ENCODE peak calls at places on chromosome X, in six cellular contexts. H is fibroblast of mammary gland, K is esophagus squamous epithelium, D is BJ, G is choroid plexus epithelial cell, N is cardiac muscle cell. P is an unnamed sample.

GRCh38 chrX:1389993-1390285 is 2.0 kb downstream of the SLC25A6 start:
- DNase-seq in K (no peak), N (no peak), G (no peak), D (no peak), H (no peak), P (no peak)

GRCh38 chrX:55486736-55487135 is 2.9 kb downstream of the USP51 start:
- DNase-seq in N (no peak), K (no peak), H (no peak), G (no peak), D (no peak), P (peak; percentile 52)

GRCh38 chrX:84453351-84454246 is 48.7 kb downstream of the HDX start:
- DNase-seq in K (no peak), D (no peak), G (no peak), N (no peak), H (no peak), P (no peak)

GRCh38 chrX:115234220-115234557 is 293 bp upstream of the LRCH2 start:
- DNase-seq in G (peak; percentile 36), K (no peak), D (no peak), N (no peak), H (no peak), P (no peak)

GRCh38 chrX:105221374-105221773 is 880 bp upstream of the TEX13A start:
- DNase-seq in G (no peak), D (no peak), H (no peak), K (no peak), N (no peak), P (no peak)

GRCh38 chrX:134006484-134007161 is 21.2 kb upstream of the GPC3 start:
- DNase-seq in K (no peak), D (no peak), G (no peak), N (no peak), H (no peak), P (peak; percentile 35)

GRCh38 chrX:71053217-71053621 is 14.9 kb downstream of the SNX12 start:
- DNase-seq in D (no peak), H (no peak), G (peak; percentile 79), K (no peak), N (peak; percentile 75), P (peak; percentile 2)

GRCh38 chrX:154751121-154751668 is 318 bp upstream of the GAB3 start:
- DNase-seq in H (no peak), G (no peak), N (peak; percentile 9), K (no peak), D (no peak), P (no peak)

GRCh38 chrX:1589356-1590130 is 1.9 kb upstream of the AKAP17A start:
- DNase-seq in H (no peak), K (no peak), G (no peak), N (no peak), D (no peak), P (no peak)

GRCh38 chrX:18769812-18770573 is 62.5 kb downstream of the PPEF1 start:
- DNase-seq in H (peak; percentile 16), N (no peak), D (no peak), K (no peak), G (no peak), P (no peak)

GRCh38 chrX:76517544-76517943 is 90.0 kb downstream of the MAGEE1 start:
- DNase-seq in N (no peak), H (no peak), G (no peak), K (no peak), D (no peak), P (no peak)

GRCh38 chrX:83160096-83160495 is 348.0 kb upstream of the POU3F4 start:
- DNase-seq in N (peak; percentile 0), K (no peak), D (no peak), H (no peak), G (no peak), P (no peak)
- TF ChIP-seq CTCF in N (no peak), K (no peak), D (no peak), H (no peak), G (no peak), P (no peak)

GRCh38 chrX:46577116-46578005 is 3.8 kb downstream of the CHST7 start:
- DNase-seq in H (peak; percentile 50), G (no peak), D (no peak), N (no peak), K (no peak), P (peak; percentile 35)

GRCh38 chrX:46574941-46575381 is 1.4 kb downstream of the CHST7 start:
- DNase-seq in H (no peak), N (peak; percentile 50), G (peak; percentile 27), K (no peak), D (no peak), P (peak; percentile 49)

GRCh38 chrX:46576458-46576857 is 2.9 kb downstream of the CHST7 start:
- DNase-seq in H (peak; percentile 43), G (no peak), K (no peak), N (no peak), D (no peak), P (no peak)

GRCh38 chrX:46575586-46575985 is 2.0 kb downstream of the CHST7 start:
- DNase-seq in K (no peak), H (no peak), D (no peak), N (no peak), G (no peak), P (peak; percentile 4)

DNA sequence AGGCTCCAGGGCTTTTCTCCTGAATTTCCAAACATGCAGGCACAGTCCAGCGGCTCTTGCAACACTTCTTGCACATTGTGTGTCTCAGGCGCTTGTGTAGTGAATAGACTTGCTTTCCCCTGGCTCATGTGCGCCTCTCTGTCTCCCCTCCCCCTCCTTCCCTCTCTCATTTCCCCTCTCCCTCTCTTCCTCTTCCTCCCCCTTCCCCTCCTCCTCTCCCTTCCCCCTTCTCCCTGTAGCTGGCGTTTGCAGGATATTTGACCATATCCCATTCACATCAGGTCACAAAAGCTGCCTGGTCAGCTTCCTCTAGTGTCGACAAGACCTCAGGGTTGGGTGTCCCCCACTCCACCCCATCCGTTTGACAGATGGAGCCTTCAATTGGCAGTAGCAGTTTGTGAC is 2.4 kb downstream of the CHST7 start:
- DNase-seq in N (no peak), K (no peak), H (peak; percentile 46), G (peak; percentile 57), D (no peak), P (peak; percentile 57)
- H3K4me3 ChIP-seq in N (no peak overlapping the region), K (no peak overlapping the region), H (no peak overlapping the region), G (peak overlapping the region; percentile 63), D (peak overlapping the region; percentile 48), P (no peak overlapping the region)

GRCh38 chrX:15382809-15383208 is 1.4 kb downstream of the VEGFD start:
- DNase-seq in H (no peak), D (no peak), N (peak; percentile 14), G (no peak), K (no peak), P (no peak)
- TF ChIP-seq CTCF in H (peak; percentile 20), D (no peak), N (no peak), G (peak; percentile 39), K (no peak), P (no peak)

DNA sequence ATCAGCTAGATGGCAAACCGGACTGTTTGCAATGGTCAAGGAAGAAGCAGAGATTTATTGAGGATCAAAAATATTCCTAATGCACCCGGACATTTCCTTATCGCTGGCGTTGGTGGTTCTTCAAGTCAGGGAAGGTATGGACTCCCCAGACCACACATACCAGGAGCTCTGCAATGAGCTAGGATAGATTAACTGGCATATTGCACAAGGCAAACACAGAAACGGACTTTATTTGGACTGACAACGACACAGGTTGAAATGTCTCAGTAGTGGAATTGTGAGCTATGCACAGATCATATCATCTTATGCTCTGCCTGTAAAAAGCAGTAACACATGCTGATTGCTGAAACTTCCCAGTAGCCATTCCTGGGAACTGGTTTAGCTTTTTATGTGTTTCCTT is 1.7 kb downstream of the TSPAN7 start:
- DNase-seq in H (no peak), G (no peak), N (no peak), K (no peak), D (no peak), P (no peak)
- H3K4me3 ChIP-seq in H (no peak overlapping the region), G (no peak overlapping the region), N (no peak overlapping the region), K (peak overlapping the region; percentile 44), D (no peak overlapping the region), P (no peak overlapping the region)

GRCh38 chrX:130086414-130087207 is 23.7 kb downstream of the ELF4 start:
- DNase-seq in H (no peak), D (no peak), N (no peak), K (peak; percentile 10), G (no peak), P (no peak)
- TF ChIP-seq CTCF in H (no peak), D (no peak), N (no peak), K (no peak), G (no peak), P (no peak)

GRCh38 chrX:30282527-30282926 is 26.7 kb downstream of the NR0B1 start:
- DNase-seq in D (no peak), N (no peak), H (peak; percentile 36), K (no peak), G (no peak), P (peak; percentile 14)

GRCh38 chrX:30275498-30275897 is 28.6 kb downstream of the MAGEB1 start:
- DNase-seq in G (peak; percentile 39), H (peak; percentile 54), K (no peak), D (no peak), N (peak; percentile 19), P (peak; percentile 26)

GRCh38 chrX:30278365-30278764 is 30.8 kb downstream of the NR0B1 start:
- DNase-seq in G (peak; percentile 52), K (no peak), D (no peak), H (peak; percentile 84), N (no peak), P (peak; percentile 25)

GRCh38 chrX:30283456-30284200 is 25.6 kb downstream of the NR0B1 start:
- DNase-seq in G (peak; percentile 83), H (peak; percentile 95), K (no peak), D (peak; percentile 77), N (no peak), P (peak; percentile 85)

GRCh38 chrX:30280428-30280827 is 28.8 kb downstream of the NR0B1 start:
- DNase-seq in G (no peak), H (no peak), K (no peak), D (no peak), N (no peak), P (no peak)
- H3K4me3 ChIP-seq in G (no peak overlapping the region), H (no peak overlapping the region), K (no peak overlapping the region), D (no peak overlapping the region), N (no peak overlapping the region), P (no peak overlapping the region)

GRCh38 chrX:95760356-95760755 is 924.3 kb upstream of the DIAPH2 start:
- DNase-seq in D (no peak), K (no peak), N (no peak), H (no peak), G (no peak), P (no peak)

GRCh38 chrX:95762716-95763115 is 921.9 kb upstream of the DIAPH2 start:
- DNase-seq in D (no peak), K (no peak), N (peak; percentile 46), H (no peak), G (no peak), P (peak; percentile 2)

DNA sequence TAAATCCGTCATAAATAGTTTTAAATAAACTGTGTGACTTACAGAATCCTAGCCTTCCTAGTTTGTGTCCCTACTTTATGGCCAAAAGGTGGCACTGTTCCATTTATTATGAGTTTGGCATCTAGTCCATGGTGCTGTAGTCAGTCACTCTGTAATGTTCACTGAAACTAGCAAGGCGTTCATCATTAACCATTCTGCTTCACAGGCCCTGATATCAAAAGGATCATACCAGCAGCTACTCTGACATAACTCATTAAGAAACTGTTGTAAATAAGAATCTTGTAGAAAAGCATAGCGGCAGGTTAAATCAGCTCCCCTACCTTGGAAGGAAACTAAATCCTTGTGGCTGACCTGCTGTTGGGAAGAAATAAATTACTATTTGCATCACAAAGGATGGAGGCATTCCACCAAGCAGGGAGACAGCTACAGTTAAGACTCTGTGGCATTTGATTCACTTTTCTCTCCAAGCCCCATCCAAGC is 919.6 kb upstream of the DIAPH2 start:
- DNase-seq in G (peak; percentile 56), D (no peak), N (peak; percentile 75), K (no peak), H (peak; percentile 44), P (peak; percentile 49)
- TF ChIP-seq CTCF in G (peak; percentile 45), D (no peak), N (peak; percentile 42), K (peak; percentile 54), H (peak; percentile 46), P (peak; percentile 50)